ENCODE peak calls at places on chromosomes 12 and 14, in nine cellular contexts. One of them, this sample, is unnamed. For H3K4me1, the result is how much of the 10 kb centered on the place peaks cover.

GRCh38 chr12:115752151-115752550 is 525.3 kb downstream of the MED13L start:
- DNase-seq in uterus: no peak
- DNase-seq in mammary epithelial cell: no peak
- DNase-seq in upper lobe of left lung: no peak
- DNase-seq in right lobe of liver: no peak
- DNase-seq in A549: no peak
- DNase-seq in body of pancreas: no peak
- DNase-seq in psoas muscle: no peak
- DNase-seq in fibroblast of lung: peak
- DNase-seq in this sample: no peak

GRCh38 chr12:105748806-105749600 is 389.8 kb downstream of the NUAK1 start:
- DNase-seq in uterus: peak
- DNase-seq in mammary epithelial cell: peak
- DNase-seq in upper lobe of left lung: no peak
- DNase-seq in right lobe of liver: no peak
- DNase-seq in A549: no peak
- DNase-seq in body of pancreas: no peak
- DNase-seq in psoas muscle: no peak
- DNase-seq in fibroblast of lung: peak
- DNase-seq in this sample: no peak

GRCh38 chr12:116539361-116539771 is 19.8 kb upstream of the MAP1LC3B2 start:
- DNase-seq in uterus: no peak
- DNase-seq in mammary epithelial cell: no peak
- DNase-seq in upper lobe of left lung: no peak
- DNase-seq in right lobe of liver: no peak
- DNase-seq in A549: no peak
- DNase-seq in body of pancreas: no peak
- DNase-seq in psoas muscle: no peak
- DNase-seq in fibroblast of lung: peak
- DNase-seq in this sample: no peak

GRCh38 chr14:28704153-28704552 is 62.4 kb upstream of the FOXG1 start:
- DNase-seq in uterus: no peak
- DNase-seq in mammary epithelial cell: peak
- DNase-seq in upper lobe of left lung: no peak
- DNase-seq in right lobe of liver: no peak
- DNase-seq in A549: no peak
- DNase-seq in body of pancreas: no peak
- DNase-seq in psoas muscle: no peak
- DNase-seq in fibroblast of lung: peak
- DNase-seq in this sample: no peak

GRCh38 chr12:102163383-102163782 is 34.2 kb downstream of the PMCH start:
- DNase-seq in uterus: no peak
- DNase-seq in mammary epithelial cell: no peak
- DNase-seq in upper lobe of left lung: no peak
- DNase-seq in right lobe of liver: no peak
- DNase-seq in A549: no peak
- DNase-seq in body of pancreas: no peak
- DNase-seq in psoas muscle: no peak
- DNase-seq in fibroblast of lung: no peak
- DNase-seq in this sample: no peak

GRCh38 chr14:69863083-69863482 is 16.1 kb upstream of the SMOC1 start:
- DNase-seq in uterus: no peak
- DNase-seq in mammary epithelial cell: peak
- DNase-seq in upper lobe of left lung: no peak
- DNase-seq in right lobe of liver: peak
- DNase-seq in A549: no peak
- DNase-seq in body of pancreas: no peak
- DNase-seq in psoas muscle: no peak
- DNase-seq in fibroblast of lung: no peak
- DNase-seq in this sample: no peak

GRCh38 chr14:106417224-106418049 is 891.1 kb downstream of the TMEM121 start:
- DNase-seq in uterus: no peak
- DNase-seq in mammary epithelial cell: no peak
- DNase-seq in upper lobe of left lung: peak
- DNase-seq in right lobe of liver: peak
- DNase-seq in A549: no peak
- DNase-seq in body of pancreas: peak
- DNase-seq in psoas muscle: peak
- DNase-seq in fibroblast of lung: no peak
- DNase-seq in this sample: peak

GRCh38 chr12:121452356-121453021 is 52.6 kb downstream of the RNF34 start:
- DNase-seq in uterus: peak
- DNase-seq in mammary epithelial cell: peak
- DNase-seq in upper lobe of left lung: no peak
- DNase-seq in right lobe of liver: no peak
- DNase-seq in A549: no peak
- DNase-seq in body of pancreas: no peak
- DNase-seq in psoas muscle: no peak
- DNase-seq in fibroblast of lung: no peak
- DNase-seq in this sample: peak

GRCh38 chr12:40106655-40107054 is 774 bp upstream of the SLC2A13 start:
- DNase-seq in uterus: no peak
- DNase-seq in mammary epithelial cell: no peak
- DNase-seq in upper lobe of left lung: no peak
- DNase-seq in right lobe of liver: no peak
- DNase-seq in A549: no peak
- DNase-seq in body of pancreas: no peak
- DNase-seq in psoas muscle: no peak
- DNase-seq in fibroblast of lung: no peak
- DNase-seq in this sample: no peak

GRCh38 chr14:33457021-33457420 is 493.9 kb downstream of the EGLN3 start:
- DNase-seq in uterus: no peak
- DNase-seq in mammary epithelial cell: peak
- DNase-seq in upper lobe of left lung: no peak
- DNase-seq in right lobe of liver: no peak
- DNase-seq in A549: no peak
- DNase-seq in body of pancreas: no peak
- DNase-seq in psoas muscle: no peak
- DNase-seq in fibroblast of lung: peak
- DNase-seq in this sample: no peak

GRCh38 chr12:27566626-27567025 is 42.6 kb downstream of the PPFIBP1 start:
- DNase-seq in uterus: no peak
- DNase-seq in mammary epithelial cell: no peak
- DNase-seq in upper lobe of left lung: no peak
- DNase-seq in right lobe of liver: no peak
- DNase-seq in A549: no peak
- DNase-seq in body of pancreas: no peak
- DNase-seq in psoas muscle: no peak
- DNase-seq in fibroblast of lung: no peak
- DNase-seq in this sample: no peak

GRCh38 chr12:27566159-27566558 is 42.2 kb downstream of the PPFIBP1 start:
- DNase-seq in uterus: no peak
- DNase-seq in mammary epithelial cell: no peak
- DNase-seq in upper lobe of left lung: no peak
- DNase-seq in right lobe of liver: no peak
- DNase-seq in A549: no peak
- DNase-seq in body of pancreas: no peak
- DNase-seq in psoas muscle: no peak
- DNase-seq in fibroblast of lung: no peak
- DNase-seq in this sample: no peak

GRCh38 chr12:27564612-27565213 is 40.7 kb downstream of the PPFIBP1 start:
- DNase-seq in uterus: no peak
- DNase-seq in mammary epithelial cell: peak
- DNase-seq in upper lobe of left lung: no peak
- DNase-seq in right lobe of liver: no peak
- DNase-seq in A549: no peak
- DNase-seq in body of pancreas: no peak
- DNase-seq in psoas muscle: no peak
- DNase-seq in fibroblast of lung: no peak
- DNase-seq in this sample: no peak

GRCh38 chr12:27560126-27560525 is 36.1 kb downstream of the PPFIBP1 start:
- DNase-seq in uterus: no peak
- DNase-seq in mammary epithelial cell: no peak
- DNase-seq in upper lobe of left lung: no peak
- DNase-seq in right lobe of liver: no peak
- DNase-seq in A549: no peak
- DNase-seq in body of pancreas: no peak
- DNase-seq in psoas muscle: no peak
- DNase-seq in fibroblast of lung: no peak
- DNase-seq in this sample: no peak

GRCh38 chr12:27561535-27562350 is 37.7 kb downstream of the PPFIBP1 start:
- DNase-seq in uterus: no peak
- DNase-seq in mammary epithelial cell: no peak
- DNase-seq in upper lobe of left lung: no peak
- DNase-seq in right lobe of liver: no peak
- DNase-seq in A549: no peak
- DNase-seq in body of pancreas: no peak
- DNase-seq in psoas muscle: no peak
- DNase-seq in fibroblast of lung: no peak
- DNase-seq in this sample: no peak
- H3K4me3 ChIP-seq in uterus: no peak
- H3K4me3 ChIP-seq in mammary epithelial cell: no peak
- H3K4me3 ChIP-seq in upper lobe of left lung: no peak
- H3K4me3 ChIP-seq in right lobe of liver: no peak
- H3K4me3 ChIP-seq in A549: no peak
- H3K4me3 ChIP-seq in body of pancreas: no peak
- H3K4me3 ChIP-seq in psoas muscle: no peak
- H3K4me3 ChIP-seq in fibroblast of lung: peak
- H3K4me3 ChIP-seq in this sample: no peak

GRCh38 chr14:100405752-100406455 is 82.8 kb downstream of the SLC25A47 start:
- DNase-seq in uterus: no peak
- DNase-seq in mammary epithelial cell: no peak
- DNase-seq in upper lobe of left lung: no peak
- DNase-seq in right lobe of liver: no peak
- DNase-seq in A549: no peak
- DNase-seq in body of pancreas: peak
- DNase-seq in psoas muscle: no peak
- DNase-seq in fibroblast of lung: no peak
- DNase-seq in this sample: peak

GRCh38 chr14:100402631-100403030 is 79.5 kb downstream of the SLC25A47 start:
- DNase-seq in uterus: no peak
- DNase-seq in mammary epithelial cell: no peak
- DNase-seq in upper lobe of left lung: no peak
- DNase-seq in right lobe of liver: no peak
- DNase-seq in A549: no peak
- DNase-seq in body of pancreas: no peak
- DNase-seq in psoas muscle: no peak
- DNase-seq in fibroblast of lung: peak
- DNase-seq in this sample: peak

GRCh38 chr14:100401031-100401692 is 78.0 kb downstream of the SLC25A47 start:
- DNase-seq in uterus: no peak
- DNase-seq in mammary epithelial cell: no peak
- DNase-seq in upper lobe of left lung: no peak
- DNase-seq in right lobe of liver: no peak
- DNase-seq in A549: no peak
- DNase-seq in body of pancreas: no peak
- DNase-seq in psoas muscle: no peak
- DNase-seq in fibroblast of lung: no peak
- DNase-seq in this sample: peak

GRCh38 chr14:100404419-100404818 is 81.3 kb downstream of the SLC25A47 start:
- DNase-seq in uterus: no peak
- DNase-seq in mammary epithelial cell: no peak
- DNase-seq in upper lobe of left lung: no peak
- DNase-seq in right lobe of liver: no peak
- DNase-seq in A549: no peak
- DNase-seq in body of pancreas: no peak
- DNase-seq in psoas muscle: no peak
- DNase-seq in fibroblast of lung: no peak
- DNase-seq in this sample: peak

GRCh38 chr14:100403802-100404201 is 80.7 kb downstream of the SLC25A47 start:
- DNase-seq in uterus: no peak
- DNase-seq in mammary epithelial cell: no peak
- DNase-seq in upper lobe of left lung: no peak
- DNase-seq in right lobe of liver: no peak
- DNase-seq in A549: no peak
- DNase-seq in body of pancreas: no peak
- DNase-seq in psoas muscle: no peak
- DNase-seq in fibroblast of lung: no peak
- DNase-seq in this sample: no peak
- H3K4me1 ChIP-seq in uterus: under half
- H3K4me1 ChIP-seq in mammary epithelial cell: under half
- H3K4me1 ChIP-seq in upper lobe of left lung: under half
- H3K4me1 ChIP-seq in right lobe of liver: under half
- H3K4me1 ChIP-seq in A549: half or more
- H3K4me1 ChIP-seq in body of pancreas: half or more
- H3K4me1 ChIP-seq in psoas muscle: under half
- H3K4me1 ChIP-seq in fibroblast of lung: under half
- H3K4me1 ChIP-seq in this sample: under half

DNA sequence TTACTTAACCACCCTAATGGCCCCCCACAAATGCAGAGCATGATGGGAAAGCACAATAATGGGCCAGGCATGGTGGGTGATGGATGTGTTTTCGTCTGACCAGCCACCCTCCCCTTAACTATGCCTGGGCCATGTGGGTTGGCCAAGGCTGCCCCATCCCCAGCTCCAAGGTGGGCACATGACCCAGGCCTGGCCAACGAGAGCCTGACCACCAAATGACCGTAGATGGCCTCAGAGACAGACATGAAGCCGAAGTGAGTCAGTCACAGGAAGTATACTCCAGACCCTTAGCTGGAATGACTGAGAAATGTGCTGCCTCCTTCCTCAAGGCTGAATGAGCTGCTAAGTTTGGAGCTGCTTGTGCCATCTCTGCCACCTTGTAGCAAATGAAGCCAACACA is 233.6 kb downstream of the BCL11B start:
- DNase-seq in uterus: no peak
- DNase-seq in mammary epithelial cell: peak
- DNase-seq in upper lobe of left lung: no peak
- DNase-seq in right lobe of liver: peak
- DNase-seq in A549: no peak
- DNase-seq in body of pancreas: no peak
- DNase-seq in psoas muscle: no peak
- DNase-seq in fibroblast of lung: peak
- DNase-seq in this sample: no peak
- TF ChIP-seq CTCF in uterus: no peak
- TF ChIP-seq CTCF in mammary epithelial cell: no peak
- TF ChIP-seq CTCF in upper lobe of left lung: no peak
- TF ChIP-seq CTCF in right lobe of liver: no peak
- TF ChIP-seq CTCF in A549: no peak
- TF ChIP-seq CTCF in body of pancreas: no peak
- TF ChIP-seq CTCF in psoas muscle: no peak
- TF ChIP-seq CTCF in fibroblast of lung: no peak
- TF ChIP-seq CTCF in this sample: no peak

GRCh38 chr14:41385787-41386186 is 220.9 kb upstream of the LRFN5 start:
- DNase-seq in uterus: no peak
- DNase-seq in mammary epithelial cell: no peak
- DNase-seq in upper lobe of left lung: no peak
- DNase-seq in right lobe of liver: no peak
- DNase-seq in A549: no peak
- DNase-seq in body of pancreas: no peak
- DNase-seq in psoas muscle: no peak
- DNase-seq in fibroblast of lung: no peak
- DNase-seq in this sample: no peak

GRCh38 chr14:41393512-41393911 is 213.2 kb upstream of the LRFN5 start:
- DNase-seq in uterus: no peak
- DNase-seq in mammary epithelial cell: no peak
- DNase-seq in upper lobe of left lung: no peak
- DNase-seq in right lobe of liver: no peak
- DNase-seq in A549: no peak
- DNase-seq in body of pancreas: no peak
- DNase-seq in psoas muscle: no peak
- DNase-seq in fibroblast of lung: no peak
- DNase-seq in this sample: no peak

DNA sequence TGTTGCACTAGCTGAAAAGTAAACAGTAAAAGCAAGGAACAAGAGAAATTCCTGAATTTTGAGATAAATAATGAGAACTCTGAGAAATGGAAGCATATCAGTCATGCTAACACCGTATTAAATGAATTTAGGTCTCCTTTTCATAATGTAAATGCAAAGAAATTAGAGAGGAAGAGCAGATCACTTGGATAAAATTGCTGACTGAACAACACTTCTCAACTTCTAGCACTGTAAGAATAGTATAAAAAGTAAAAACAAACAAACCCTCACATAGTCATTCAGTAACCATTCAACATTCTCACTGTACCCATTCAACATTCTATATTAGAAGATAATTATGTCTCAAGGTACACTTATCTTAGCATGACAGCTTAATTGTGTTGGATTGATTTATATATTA is 217.3 kb upstream of the LRFN5 start:
- DNase-seq in uterus: no peak
- DNase-seq in mammary epithelial cell: no peak
- DNase-seq in upper lobe of left lung: no peak
- DNase-seq in right lobe of liver: no peak
- DNase-seq in A549: no peak
- DNase-seq in body of pancreas: no peak
- DNase-seq in psoas muscle: no peak
- DNase-seq in fibroblast of lung: no peak
- DNase-seq in this sample: no peak
- H3K4me3 ChIP-seq in uterus: no peak
- H3K4me3 ChIP-seq in mammary epithelial cell: no peak
- H3K4me3 ChIP-seq in upper lobe of left lung: no peak
- H3K4me3 ChIP-seq in right lobe of liver: no peak
- H3K4me3 ChIP-seq in A549: no peak
- H3K4me3 ChIP-seq in body of pancreas: no peak
- H3K4me3 ChIP-seq in psoas muscle: no peak
- H3K4me3 ChIP-seq in fibroblast of lung: no peak
- H3K4me3 ChIP-seq in this sample: no peak

This sample was measured in upper lobe of right lung.